ENCODE peak calls at places on chromosome 22, in eight cellular contexts. D is spleen, W is endothelial cell of umbilical vein, T is ovary, I is tibial nerve, C is prostate gland, F is heart left ventricle, R is lower leg skin. M is an unnamed sample.
A peak's percentile ranks its signal among the peaks of the same experiment; 100 is the strongest.

GRCh38 chr22:28369849-28370248 is 309.8 kb downstream of the TTC28 start:
- DNase-seq in D (no peak), F (no peak), T (no peak), C (no peak), W (no peak), I (no peak), R (no peak), M (no peak)

GRCh38 chr22:31083377-31083768 is 2.3 kb downstream of the SMTN start:
- DNase-seq in R (no peak), I (no peak), F (no peak), W (no peak), T (peak; percentile 47), D (no peak), C (no peak), M (no peak)

GRCh38 chr22:37777122-37777687 is 30.5 kb upstream of the GCAT start:
- DNase-seq in R (peak; percentile 76), D (no peak), F (peak; percentile 39), W (no peak), C (peak; percentile 90), I (peak; percentile 32), T (no peak), M (peak; percentile 48)

GRCh38 chr22:19808873-19809478 is 45.7 kb downstream of the GNB1L start:
- DNase-seq in I (no peak), W (no peak), D (peak; percentile 61), F (peak; percentile 47), C (no peak), T (no peak), R (no peak), M (no peak)

GRCh38 chr22:19523240-19524169 is 705 bp downstream of the CLDN5 start:
- DNase-seq in I (no peak), R (no peak), W (peak; percentile 60), T (no peak), F (no peak), D (peak; percentile 76), C (no peak), M (no peak)

GRCh38 chr22:48065852-48066251 is 1303.4 kb downstream of the TBC1D22A start:
- DNase-seq in I (no peak), F (no peak), W (no peak), R (no peak), T (no peak), C (no peak), D (no peak), M (no peak)

GRCh38 chr22:37501610-37502341 is 15.6 kb upstream of the MFNG start:
- DNase-seq in R (no peak), T (peak; percentile 84), I (peak; percentile 43), D (no peak), F (peak; percentile 87), W (peak; percentile 92), C (peak; percentile 82), M (no peak)

GRCh38 chr22:27654536-27655445 is 146.8 kb downstream of the MN1 start:
- DNase-seq in T (no peak), D (peak; percentile 46), I (no peak), W (no peak), F (no peak), R (no peak), C (no peak), M (no peak)

GRCh38 chr22:24424001-24424900 is 3.1 kb upstream of the ADORA2A start:
- DNase-seq in C (no peak), F (no peak), D (peak; percentile 92), T (no peak), I (no peak), R (no peak), W (no peak), M (no peak)

GRCh38 chr22:31044262-31044861 is 36.8 kb upstream of the SMTN start:
- DNase-seq in W (no peak), T (peak; percentile 89), F (peak; percentile 70), R (no peak), D (no peak), C (no peak), I (peak; percentile 28), M (no peak)

GRCh38 chr22:41966607-41967240 is 2.5 kb upstream of the SEPTIN3 start:
- DNase-seq in F (no peak), D (no peak), T (no peak), W (peak; percentile 72), R (peak; percentile 32), I (peak; percentile 26), C (peak; percentile 28), M (no peak)

GRCh38 chr22:32700186-32700882 is 101.2 kb upstream of the TIMP3 start:
- DNase-seq in R (no peak), T (no peak), I (no peak), C (no peak), F (peak; percentile 21), D (no peak), W (no peak), M (no peak)

GRCh38 chr22:47486569-47487312 is 724.3 kb downstream of the TBC1D22A start:
- DNase-seq in R (no peak), D (no peak), I (no peak), T (no peak), F (no peak), C (no peak), W (no peak), M (no peak)

GRCh38 chr22:19941365-19942070 is at the start of the genes COMT and TXNRD2:
- DNase-seq in I (peak; percentile 41), D (peak; percentile 95), F (peak; percentile 71), C (peak; percentile 54), T (peak; percentile 86), W (peak; percentile 57), R (no peak), M (peak; percentile 52)

GRCh38 chr22:43923631-43924548 is at the start of gene PNPLA3:
- DNase-seq in I (peak; percentile 84), F (peak; percentile 91), W (peak; percentile 88), R (peak; percentile 83), T (peak; percentile 95), D (peak; percentile 89), C (peak; percentile 92), M (peak; percentile 66)

GRCh38 chr22:43922123-43922522 is 1.5 kb upstream of the PNPLA3 start:
- DNase-seq in F (no peak), I (no peak), C (no peak), W (no peak), T (no peak), R (no peak), D (no peak), M (no peak)

GRCh38 chr22:43923191-43923590 is 414 bp upstream of the PNPLA3 start:
- DNase-seq in T (no peak), D (no peak), I (no peak), R (no peak), W (peak; percentile 53), F (no peak), C (no peak), M (no peak)

GRCh38 chr22:43919106-43919965 is 4.3 kb upstream of the PNPLA3 start:
- DNase-seq in T (no peak), F (no peak), I (no peak), W (no peak), C (peak; percentile 58), D (no peak), R (no peak), M (peak; percentile 50)

GRCh38 chr22:43921361-43921760 is 2.2 kb upstream of the PNPLA3 start:
- DNase-seq in I (no peak), D (no peak), T (no peak), R (no peak), W (no peak), C (no peak), F (no peak), M (peak; percentile 61)
- TF ChIP-seq POLR2A in I (no peak), D (no peak), T (no peak), R (no peak), W (no peak), C (no peak), F (no peak), M (no peak)

GRCh38 chr22:49298834-49299750 is 528.6 kb downstream of the BRD1 start:
- DNase-seq in D (peak; percentile 47), T (no peak), W (no peak), I (no peak), F (no peak), R (no peak), C (no peak), M (no peak)
- TF ChIP-seq POLR2A in D (no peak), T (no peak), W (no peak), I (no peak), F (no peak), R (no peak), C (no peak), M (no peak)

GRCh38 chr22:21735198-21736083 is at the start of gene YPEL1:
- DNase-seq in I (peak; percentile 91), W (peak; percentile 98), R (peak; percentile 93), F (peak; percentile 98), T (peak; percentile 99), D (peak; percentile 99), C (peak; percentile 96), M (peak; percentile 89)
- TF ChIP-seq POLR2A in I (peak; percentile 98), W (no peak), R (peak; percentile 31), F (peak; percentile 99), T (peak; percentile 92), D (peak; percentile 94), C (peak; percentile 98), M (peak; percentile 33)

DNA sequence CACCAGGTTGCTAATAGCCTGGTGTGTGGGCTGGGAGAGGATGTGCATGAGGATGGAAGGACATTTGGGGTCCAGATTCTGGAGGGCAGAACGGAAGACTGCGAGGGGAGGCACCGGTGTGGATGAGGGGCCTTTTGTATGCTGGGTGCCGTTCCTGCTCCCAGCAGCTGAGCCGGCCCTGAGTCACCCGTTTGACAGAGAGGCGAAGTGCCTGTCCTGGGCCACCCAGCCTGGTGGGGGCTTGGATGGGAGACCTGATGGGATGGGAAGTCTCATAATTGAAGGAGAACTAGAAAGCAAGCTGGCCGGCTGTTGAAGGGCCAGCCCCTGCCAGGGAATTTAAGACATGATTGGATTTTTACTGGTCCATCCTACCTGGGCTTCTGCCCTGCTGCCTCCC is 10.8 kb downstream of the CACNA1I start:
- DNase-seq in W (no peak), R (no peak), T (no peak), D (no peak), I (no peak), F (no peak), C (no peak), M (no peak)
- TF ChIP-seq POLR2A in W (no peak), R (no peak), T (no peak), D (no peak), I (no peak), F (no peak), C (no peak), M (no peak)

M was measured in H54.